ENCODE peak calls at places on chromosome 18, in four cellular contexts. Q is neuronal stem cell, Z is mesenchymal stem cell, F is H1. O is an unnamed sample.

GRCh38 chr18:21179590-21180220 is 62.3 kb upstream of the GREB1L start:
- DNase-seq in Q (peak), Z (peak), F (peak), O (peak)

GRCh38 chr18:26022585-26022984 is 67.8 kb downstream of the SS18 start:
- DNase-seq in Q (no peak), Z (no peak), F (no peak), O (no peak)

GRCh38 chr18:77106331-77106730 is 26.3 kb downstream of the MBP start:
- DNase-seq in Q (no peak), Z (no peak), F (no peak), O (no peak)

GRCh38 chr18:48139427-48140347 is 209.2 kb upstream of the SMAD2 start:
- DNase-seq in Q (no peak), Z (no peak), F (no peak), O (no peak)

GRCh38 chr18:72840109-72840508 is 27.7 kb downstream of the NETO1 start:
- DNase-seq in Q (no peak), Z (no peak), F (no peak), O (no peak)

GRCh38 chr18:74936343-74936742 is 272.6 kb downstream of the PTGR3 start:
- DNase-seq in Q (no peak), Z (no peak), F (no peak), O (no peak)

GRCh38 chr18:61606068-61606660 is 272.9 kb downstream of the CDH20 start:
- DNase-seq in Q (peak), Z (peak), F (peak), O (peak)

GRCh38 chr18:23529597-23529996 is 26.3 kb downstream of the RMC1 start:
- DNase-seq in Q (no peak), Z (peak), F (no peak), O (no peak)

GRCh38 chr18:51153659-51154371 is 43.7 kb downstream of the MEX3C start:
- DNase-seq in Q (no peak), Z (no peak), F (no peak), O (no peak)

GRCh38 chr18:36212301-36212977 is 25.1 kb downstream of the MOCOS start:
- DNase-seq in Q (no peak), Z (peak), F (no peak), O (no peak)

GRCh38 chr18:66640431-66640830 is 36.5 kb upstream of the CDH19 start:
- DNase-seq in Q (no peak), Z (peak), F (no peak), O (no peak)

GRCh38 chr18:69784840-69785239 is 162.8 kb downstream of the CD226 start:
- DNase-seq in Q (no peak), Z (no peak), F (no peak), O (no peak)
- H2BK15ac ChIP-seq in Q (no peak), Z (no peak), F (no peak), O (no peak)

GRCh38 chr18:49492694-49493033 is 5.6 kb upstream of the C18orf32 start:
- DNase-seq in Q (no peak), Z (no peak), F (no peak), O (no peak)
- H2AFZ ChIP-seq in Q (peak), Z (no peak), F (peak), O (no peak)

GRCh38 chr18:79962311-79962710 is 2.1 kb upstream of the HSBP1L1 start:
- DNase-seq in Q (no peak), Z (no peak), F (no peak), O (no peak)

GRCh38 chr18:79964330-79965118 is at the start of gene HSBP1L1:
- DNase-seq in Q (peak), Z (peak), F (peak), O (peak)

GRCh38 chr18:79963658-79964329 is 649 bp upstream of the HSBP1L1 start:
- DNase-seq in Q (no peak), Z (no peak), F (no peak), O (no peak)

GRCh38 chr18:79962835-79963657 is 1.4 kb upstream of the HSBP1L1 start:
- DNase-seq in Q (no peak), Z (no peak), F (no peak), O (no peak)

GRCh38 chr18:79965119-79965902 is 868 bp downstream of the HSBP1L1 start:
- DNase-seq in Q (no peak), Z (peak), F (peak), O (peak)
- H2BK12ac ChIP-seq in Q (no peak), Z (peak), F (no peak), O (no peak)

GRCh38 chr18:6764382-6764781 is 34.9 kb downstream of the ARHGAP28 start:
- DNase-seq in Q (no peak), Z (no peak), F (no peak), O (no peak)
- H2BK15ac ChIP-seq in Q (no peak), Z (no peak), F (no peak), O (no peak)

GRCh38 chr18:9649164-9649540 is 34.8 kb upstream of the PPP4R1 start:
- DNase-seq in Q (no peak), Z (peak), F (no peak), O (no peak)
- H2AFZ ChIP-seq in Q (no peak), Z (no peak), F (no peak), O (no peak)

O was measured in H9.